ENCODE peak calls at places on chromosomes 12 and 14, in six cellular contexts. Z, X, W, V, D and I are unnamed samples.

GRCh38 chr12:2180737-2181082 is 127.9 kb downstream of the CACNA1C start:
- DNase-seq in Z (no peak), W (no peak), X (no peak), V (no peak), D (no peak), I (no peak)

GRCh38 chr12:93677195-93678064 is at the start of gene CRADD:
- DNase-seq in D (peak; percentile 95), W (peak; percentile 84), V (peak; percentile 75), X (peak; percentile 74), Z (peak; percentile 97), I (peak; percentile 97)

GRCh38 chr12:104929926-104930325 is 28.2 kb downstream of the SLC41A2 start:
- DNase-seq in Z (no peak), V (no peak), X (no peak), D (no peak), W (no peak), I (no peak)

GRCh38 chr12:106711316-106711715 is 63.2 kb upstream of the RIC8B start:
- DNase-seq in V (no peak), W (no peak), Z (no peak), D (no peak), X (no peak), I (no peak)

GRCh38 chr12:53966070-53966384 is 6.9 kb upstream of the HOXC11 start:
- DNase-seq in W (no peak), X (no peak), Z (no peak), V (no peak), D (no peak), I (no peak)

GRCh38 chr12:114397978-114398881 is 7.7 kb downstream of the TBX5 start:
- DNase-seq in Z (no peak), D (no peak), X (no peak), W (no peak), V (no peak), I (no peak)

GRCh38 chr14:104086661-104087461 is 1.4 kb downstream of the ASPG start:
- DNase-seq in W (no peak), Z (no peak), V (no peak), D (peak; percentile 10), X (no peak), I (no peak)

GRCh38 chr12:122082621-122083356 is 4.2 kb downstream of the MLXIP start:
- DNase-seq in V (no peak), X (no peak), D (no peak), W (no peak), Z (no peak), I (no peak)

GRCh38 chr12:13727707-13728147 is 253.7 kb downstream of the GRIN2B start:
- DNase-seq in W (no peak), V (no peak), X (no peak), D (no peak), Z (no peak), I (peak; percentile 38)

GRCh38 chr14:72420749-72421452 is 473.0 kb downstream of the DPF3 start:
- DNase-seq in X (peak; percentile 34), W (peak; percentile 64), D (peak; percentile 24), Z (peak; percentile 72), V (peak; percentile 67), I (peak; percentile 40)

GRCh38 chr14:33393895-33394405 is 455.3 kb downstream of the NPAS3 start:
- DNase-seq in D (no peak), X (no peak), V (no peak), W (no peak), Z (no peak), I (no peak)

GRCh38 chr12:131364903-131365820 is 345.7 kb upstream of the SFSWAP start:
- DNase-seq in X (no peak), D (no peak), W (no peak), V (no peak), Z (no peak), I (no peak)

GRCh38 chr12:57497223-57498142 is 9.6 kb downstream of the MARS1 start:
- DNase-seq in V (no peak), X (no peak), Z (no peak), D (no peak), W (no peak), I (no peak)

GRCh38 chr12:29591140-29592020 is 93.9 kb upstream of the OVCH1 start:
- DNase-seq in D (no peak), X (no peak), V (no peak), Z (no peak), W (no peak), I (peak; percentile 61)

GRCh38 chr12:65952737-65953209 is 128.5 kb downstream of the HMGA2 start:
- DNase-seq in X (no peak), D (no peak), Z (no peak), V (no peak), W (no peak), I (no peak)

GRCh38 chr12:32533971-32534590 is 134.7 kb downstream of the FGD4 start:
- DNase-seq in X (no peak), V (no peak), D (peak; percentile 60), Z (peak; percentile 76), W (peak; percentile 67), I (no peak)

GRCh38 chr14:94965551-94966339 is 191.6 kb downstream of the DICER1 start:
- DNase-seq in Z (no peak), W (no peak), X (no peak), D (no peak), V (no peak), I (no peak)

GRCh38 chr14:101179691-101180211 is 276.2 kb upstream of the RTL1 start:
- DNase-seq in V (no peak), D (no peak), Z (no peak), X (no peak), W (peak; percentile 36), I (no peak)

GRCh38 chr12:14810953-14811483 is 3.0 kb downstream of the SMCO3 start:
- DNase-seq in W (no peak), V (no peak), Z (peak; percentile 64), X (no peak), D (no peak), I (no peak)

GRCh38 chr12:114834621-114835020 is 150.6 kb upstream of the TBX3 start:
- DNase-seq in X (no peak), D (no peak), W (no peak), Z (no peak), V (no peak), I (no peak)